ENCODE peak calls at places on chromosomes 12 and 14, in nine cellular contexts. J is fibroblast of the aortic adventitia; E is AG09309; F is activated naive CD4-positive, alpha-beta T cell; L is T-cell; W is non-pigmented ciliary epithelial cell; C is nephron progenitor cell; R is GM04503; K is HCT116. D is an unnamed sample.

GRCh38 chr12:113248046-113248825 is 27.0 kb downstream of the TPCN1 start:
- DNase-seq in W (no peak), K (no peak), F (no peak), R (no peak), E (no peak), J (no peak), L (no peak), C (no peak), D (no peak)

GRCh38 chr12:87202189-87202588 is 827.0 kb downstream of the C12orf50 start:
- DNase-seq in E (no peak), J (no peak), L (no peak), C (no peak), F (no peak), W (no peak), R (no peak), K (no peak), D (no peak)

GRCh38 chr12:52207895-52208294 is 16.1 kb upstream of the KRT80 start:
- DNase-seq in C (no peak), W (no peak), F (no peak), R (peak), K (no peak), L (no peak), J (peak), E (no peak), D (no peak)

GRCh38 chr14:81829447-81829846 is 295.8 kb upstream of the SEL1L start:
- DNase-seq in L (no peak), J (no peak), F (no peak), E (no peak), C (no peak), W (no peak), K (no peak), R (no peak), D (no peak)

GRCh38 chr12:48106574-48107251 is 834 bp upstream of the SENP1 start:
- DNase-seq in C (no peak), J (no peak), R (no peak), L (no peak), F (no peak), E (no peak), K (no peak), W (no peak), D (no peak)

GRCh38 chr12:123798518-123798917 is 36.4 kb downstream of the DNAH10 start:
- DNase-seq in L (no peak), R (no peak), C (no peak), W (no peak), K (no peak), J (no peak), F (no peak), E (no peak), D (no peak)

GRCh38 chr12:89863332-89863938 is 154.8 kb upstream of the ATP2B1 start:
- DNase-seq in L (peak), W (no peak), E (no peak), K (no peak), J (no peak), C (no peak), R (no peak), F (no peak), D (peak)

GRCh38 chr12:45208604-45209487 is 7.0 kb upstream of the ANO6 start:
- DNase-seq in R (no peak), W (no peak), F (no peak), K (peak), E (no peak), L (no peak), C (no peak), J (peak), D (no peak)

GRCh38 chr14:69351911-69352310 is 46.2 kb downstream of the ERH start:
- DNase-seq in F (no peak), E (no peak), R (no peak), J (no peak), K (no peak), L (no peak), W (no peak), C (no peak), D (no peak)

GRCh38 chr14:64746298-64747250 is 42.4 kb downstream of the PLEKHG3 start:
- DNase-seq in E (no peak), L (no peak), F (no peak), W (no peak), J (peak), C (no peak), K (no peak), R (no peak), D (no peak)

GRCh38 chr14:60648169-60648933 is 926 bp downstream of the SIX1 start:
- DNase-seq in W (no peak), J (peak), R (no peak), K (no peak), F (no peak), C (peak), L (no peak), E (no peak), D (no peak)

GRCh38 chr12:91633206-91633605 is 450.6 kb upstream of the DCN start:
- DNase-seq in W (no peak), C (no peak), K (no peak), J (no peak), R (no peak), F (no peak), E (no peak), L (no peak), D (no peak)

GRCh38 chr14:99260652-99261551 is 11.1 kb downstream of the BCL11B start:
- DNase-seq in K (no peak), L (peak), E (no peak), F (no peak), C (no peak), J (no peak), W (no peak), R (no peak), D (peak)

GRCh38 chr14:49946320-49947141 is 53.6 kb downstream of the ARF6 start:
- DNase-seq in R (peak), C (no peak), L (no peak), J (peak), F (no peak), E (peak), W (peak), K (no peak), D (no peak)

GRCh38 chr12:60266381-60266852 is 670.6 kb downstream of the SLC16A7 start:
- DNase-seq in J (peak), E (peak), R (no peak), W (peak), C (no peak), L (no peak), F (no peak), K (peak), D (no peak)

GRCh38 chr12:102406033-102406584 is 74.3 kb downstream of the IGF1 start:
- DNase-seq in W (no peak), K (no peak), J (peak), F (no peak), R (no peak), L (no peak), C (no peak), E (no peak), D (no peak)

GRCh38 chr14:104350463-104351185 is 212.2 kb downstream of the KIF26A start:
- DNase-seq in E (no peak), K (no peak), R (no peak), F (no peak), C (no peak), W (no peak), J (no peak), L (no peak), D (no peak)

GRCh38 chr14:73286598-73286997 is 49.3 kb downstream of the PAPLN start:
- DNase-seq in L (no peak), W (no peak), F (no peak), J (no peak), E (no peak), C (no peak), K (no peak), R (no peak), D (no peak)

GRCh38 chr14:99889268-99889667 is 96.1 kb downstream of the EML1 start:
- DNase-seq in R (no peak), J (no peak), L (no peak), C (no peak), F (no peak), W (no peak), E (no peak), K (no peak), D (no peak)

GRCh38 chr12:112841240-112841639 is 49.7 kb downstream of the RPH3A start:
- DNase-seq in L (no peak), K (no peak), R (no peak), J (no peak), C (no peak), E (no peak), F (no peak), W (no peak), D (no peak)

GRCh38 chr12:130074661-130075406 is 87.4 kb upstream of the FZD10 start:
- DNase-seq in J (no peak), C (no peak), K (no peak), L (no peak), F (no peak), W (no peak), R (no peak), E (no peak), D (no peak)

GRCh38 chr12:8687846-8688601 is 9.8 kb upstream of the RIMKLB start:
- DNase-seq in K (peak), F (no peak), J (peak), W (no peak), E (peak), R (no peak), C (peak), L (no peak), D (no peak)

GRCh38 chr12:15558915-15559528 is 230.2 kb downstream of the EPS8 start:
- DNase-seq in L (no peak), K (no peak), F (no peak), J (peak), C (no peak), W (no peak), R (peak), E (peak), D (no peak)

GRCh38 chr14:56235388-56235787 is 117.2 kb downstream of the PELI2 start:
- DNase-seq in W (no peak), J (no peak), C (no peak), E (no peak), R (no peak), F (no peak), K (no peak), L (no peak), D (no peak)

GRCh38 chr14:81343701-81344100 is 56.4 kb downstream of the STON2 start:
- DNase-seq in F (no peak), C (no peak), J (no peak), W (no peak), L (no peak), E (no peak), R (no peak), K (no peak), D (no peak)

GRCh38 chr12:65858831-65859230 is 34.5 kb downstream of the HMGA2 start:
- DNase-seq in J (no peak), R (peak), W (no peak), K (no peak), C (no peak), F (no peak), E (no peak), L (no peak), D (no peak)

GRCh38 chr14:38716871-38717270 is 386.2 kb downstream of the SEC23A start:
- DNase-seq in W (no peak), L (no peak), R (no peak), E (no peak), C (no peak), J (no peak), K (no peak), F (no peak), D (no peak)

GRCh38 chr12:108373111-108373510 is 34.0 kb upstream of the CMKLR1 start:
- DNase-seq in E (no peak), L (no peak), F (no peak), W (no peak), J (no peak), K (no peak), R (no peak), C (no peak), D (no peak)

GRCh38 chr12:94445662-94446061 is 14.0 kb downstream of the CEP83 start:
- DNase-seq in E (no peak), F (no peak), C (no peak), L (no peak), R (no peak), K (no peak), J (no peak), W (no peak), D (no peak)

GRCh38 chr12:53046655-53047220 is 3.1 kb upstream of the TNS2 start:
- DNase-seq in W (no peak), J (peak), R (no peak), E (peak), K (no peak), C (peak), L (no peak), F (no peak), D (no peak)

GRCh38 chr12:109875572-109876131 is 4.7 kb downstream of the GLTP start:
- DNase-seq in R (no peak), F (no peak), C (no peak), L (no peak), W (no peak), E (no peak), J (no peak), K (no peak), D (no peak)

GRCh38 chr12:128314611-128315010 is 47.6 kb downstream of the TMEM132C start:
- DNase-seq in E (no peak), J (no peak), W (no peak), K (no peak), F (no peak), C (no peak), L (no peak), R (no peak), D (no peak)